ENCODE peak calls at places on chromosomes 3 and 15, in seven cellular contexts. Q is AG20443; Z is Calu3; H is stimulated activated CD4-positive, alpha-beta T cell treated with anti-CD3 and anti-CD28 coated beads, Interleukin-12 subunit alpha, Interleukin-12 subunit beta, amount 100 ng/mL, for 4 hours; D is endothelial cell; U is amniotic stem cell; I is activated naive CD4-positive, alpha-beta T cell treated with Interleukin-2 at 50 U/mL for 16 hours. B is an unnamed sample.

GRCh38 chr15:100900136-100900894 is 18.8 kb upstream of the LRRK1 start:
- DNase-seq in Q (no peak), Z (no peak), H (no peak), D (no peak), U (no peak), I (no peak), B (no peak)

GRCh38 chr3:124881976-124882697 is 5.0 kb downstream of the ITGB5 start:
- DNase-seq in Q (no peak), Z (no peak), H (no peak), D (no peak), U (no peak), I (no peak), B (no peak)

GRCh38 chr3:76551739-76552138 is 488.2 kb upstream of the ROBO2 start:
- DNase-seq in Q (no peak), Z (no peak), H (no peak), D (no peak), U (no peak), I (no peak), B (no peak)

GRCh38 chr3:77577264-77577663 is 537.4 kb downstream of the ROBO2 start:
- DNase-seq in Q (no peak), Z (no peak), H (no peak), D (no peak), U (no peak), I (no peak), B (no peak)

GRCh38 chr15:31263751-31264533 is 62.7 kb upstream of the KLF13 start:
- DNase-seq in Q (no peak), Z (peak), H (peak), D (no peak), U (no peak), I (peak), B (no peak)

GRCh38 chr15:87582169-87582568 is 674.4 kb downstream of the NTRK3 start:
- DNase-seq in Q (no peak), Z (no peak), H (no peak), D (no peak), U (no peak), I (no peak), B (no peak)

GRCh38 chr3:194194051-194194756 is 58.3 kb downstream of the HES1 start:
- DNase-seq in Q (no peak), Z (no peak), H (no peak), D (no peak), U (no peak), I (no peak), B (no peak)

GRCh38 chr3:119294889-119295769 is 946 bp downstream of the ARHGAP31 start:
- DNase-seq in Q (peak), Z (no peak), H (peak), D (peak), U (no peak), I (peak), B (no peak)

GRCh38 chr15:51137024-51137423 is 42.3 kb upstream of the TNFAIP8L3 start:
- DNase-seq in Q (no peak), Z (no peak), H (no peak), D (no peak), U (no peak), I (no peak), B (no peak)

GRCh38 chr3:183697610-183698317 is at the start of gene YEATS2:
- DNase-seq in Q (peak), Z (peak), H (peak), D (peak), U (no peak), I (peak), B (peak)

GRCh38 chr3:54830658-54831057 is 97.2 kb downstream of the LRTM1 start:
- DNase-seq in Q (no peak), Z (peak), H (no peak), D (no peak), U (no peak), I (no peak), B (no peak)

GRCh38 chr3:157117875-157118654 is 41.9 kb downstream of the CCNL1 start:
- DNase-seq in Q (no peak), Z (no peak), H (no peak), D (no peak), U (no peak), I (no peak), B (no peak)

GRCh38 chr3:29064085-29064484 is 216.8 kb upstream of the RBMS3 start:
- DNase-seq in Q (peak), Z (no peak), H (no peak), D (no peak), U (no peak), I (no peak), B (no peak)

GRCh38 chr3:56125358-56126005 is 342.8 kb downstream of the ERC2 start:
- DNase-seq in Q (peak), Z (peak), H (no peak), D (no peak), U (peak), I (no peak), B (peak)

GRCh38 chr3:193827039-193827669 is 234.1 kb downstream of the OPA1 start:
- DNase-seq in Q (no peak), Z (no peak), H (no peak), D (no peak), U (no peak), I (no peak), B (no peak)

B was measured in stromal cell of bone marrow.